ENCODE peak calls at places on chromosomes 6 and 20, in nine cellular contexts. One of them, this sample, is unnamed.
A peak's percentile ranks its signal among the peaks of the same experiment; 100 is the strongest.

GRCh38 chr20:43963872-43964791 is 49.5 kb downstream of the TOX2 start:
- DNase-seq in small intestine: no peak
- DNase-seq in psoas muscle: peak; percentile 69
- DNase-seq in GM23338: no peak
- DNase-seq in neural progenitor cell: no peak
- DNase-seq in uterus: no peak
- DNase-seq in SJSA1: no peak
- DNase-seq in GM12878: no peak
- DNase-seq in endodermal cell: peak; percentile 32
- DNase-seq in this sample: no peak

GRCh38 chr20:4814696-4815252 is 93.1 kb downstream of the PRND start:
- DNase-seq in small intestine: peak; percentile 46
- DNase-seq in psoas muscle: no peak
- DNase-seq in GM23338: no peak
- DNase-seq in neural progenitor cell: no peak
- DNase-seq in uterus: no peak
- DNase-seq in SJSA1: no peak
- DNase-seq in GM12878: peak; percentile 83
- DNase-seq in endodermal cell: no peak
- DNase-seq in this sample: peak; percentile 51

GRCh38 chr6:141403827-141404226 is 728.9 kb upstream of the GJE1 start:
- DNase-seq in small intestine: peak; percentile 35
- DNase-seq in psoas muscle: no peak
- DNase-seq in GM23338: no peak
- DNase-seq in neural progenitor cell: no peak
- DNase-seq in uterus: no peak
- DNase-seq in SJSA1: no peak
- DNase-seq in GM12878: no peak
- DNase-seq in endodermal cell: no peak
- DNase-seq in this sample: no peak

GRCh38 chr6:24547243-24547642 is 52.5 kb downstream of the ALDH5A1 start:
- DNase-seq in small intestine: no peak
- DNase-seq in psoas muscle: no peak
- DNase-seq in GM23338: peak; percentile 75
- DNase-seq in neural progenitor cell: peak; percentile 67
- DNase-seq in uterus: no peak
- DNase-seq in SJSA1: no peak
- DNase-seq in GM12878: no peak
- DNase-seq in endodermal cell: peak; percentile 88
- DNase-seq in this sample: no peak

GRCh38 chr20:49674383-49675352 is 39.0 kb downstream of the B4GALT5 start:
- DNase-seq in small intestine: peak; percentile 98
- DNase-seq in psoas muscle: no peak
- DNase-seq in GM23338: no peak
- DNase-seq in neural progenitor cell: no peak
- DNase-seq in uterus: no peak
- DNase-seq in SJSA1: peak; percentile 34
- DNase-seq in GM12878: no peak
- DNase-seq in endodermal cell: no peak
- DNase-seq in this sample: no peak

GRCh38 chr6:139129284-139129683 is 5.6 kb upstream of the HECA start:
- DNase-seq in small intestine: no peak
- DNase-seq in psoas muscle: no peak
- DNase-seq in GM23338: no peak
- DNase-seq in neural progenitor cell: no peak
- DNase-seq in uterus: no peak
- DNase-seq in SJSA1: peak; percentile 38
- DNase-seq in GM12878: no peak
- DNase-seq in endodermal cell: peak; percentile 50
- DNase-seq in this sample: no peak

GRCh38 chr6:73435236-73435635 is 16.9 kb downstream of the CGAS start:
- DNase-seq in small intestine: no peak
- DNase-seq in psoas muscle: no peak
- DNase-seq in GM23338: no peak
- DNase-seq in neural progenitor cell: no peak
- DNase-seq in uterus: no peak
- DNase-seq in SJSA1: no peak
- DNase-seq in GM12878: no peak
- DNase-seq in endodermal cell: no peak
- DNase-seq in this sample: no peak

GRCh38 chr20:48730977-48731376 is 96.8 kb downstream of the PREX1 start:
- DNase-seq in small intestine: no peak
- DNase-seq in psoas muscle: no peak
- DNase-seq in GM23338: no peak
- DNase-seq in neural progenitor cell: no peak
- DNase-seq in uterus: no peak
- DNase-seq in SJSA1: no peak
- DNase-seq in GM12878: no peak
- DNase-seq in endodermal cell: no peak
- DNase-seq in this sample: no peak

GRCh38 chr6:155200012-155200411 is 63.8 kb upstream of the CLDN20 start:
- DNase-seq in small intestine: no peak
- DNase-seq in psoas muscle: no peak
- DNase-seq in GM23338: no peak
- DNase-seq in neural progenitor cell: no peak
- DNase-seq in uterus: no peak
- DNase-seq in SJSA1: no peak
- DNase-seq in GM12878: no peak
- DNase-seq in endodermal cell: no peak
- DNase-seq in this sample: no peak

GRCh38 chr20:41617059-41617921 is 887 bp downstream of the CHD6 start:
- DNase-seq in small intestine: peak; percentile 15
- DNase-seq in psoas muscle: peak; percentile 70
- DNase-seq in GM23338: peak; percentile 55
- DNase-seq in neural progenitor cell: peak; percentile 69
- DNase-seq in uterus: peak; percentile 30
- DNase-seq in SJSA1: peak; percentile 43
- DNase-seq in GM12878: no peak
- DNase-seq in endodermal cell: peak; percentile 69
- DNase-seq in this sample: no peak

GRCh38 chr20:36098364-36098763 is 56.2 kb upstream of the EPB41L1 start:
- DNase-seq in small intestine: no peak
- DNase-seq in psoas muscle: no peak
- DNase-seq in GM23338: no peak
- DNase-seq in neural progenitor cell: no peak
- DNase-seq in uterus: no peak
- DNase-seq in SJSA1: no peak
- DNase-seq in GM12878: peak; percentile 67
- DNase-seq in endodermal cell: no peak
- DNase-seq in this sample: no peak

GRCh38 chr6:88380083-88380482 is 213.9 kb upstream of the CNR1 start:
- DNase-seq in small intestine: no peak
- DNase-seq in psoas muscle: peak; percentile 61
- DNase-seq in GM23338: no peak
- DNase-seq in neural progenitor cell: no peak
- DNase-seq in uterus: peak; percentile 46
- DNase-seq in SJSA1: peak; percentile 84
- DNase-seq in GM12878: no peak
- DNase-seq in endodermal cell: no peak
- DNase-seq in this sample: no peak

GRCh38 chr20:32623667-32624157 is 38.6 kb upstream of the NOL4L start:
- DNase-seq in small intestine: no peak
- DNase-seq in psoas muscle: no peak
- DNase-seq in GM23338: peak; percentile 82
- DNase-seq in neural progenitor cell: no peak
- DNase-seq in uterus: no peak
- DNase-seq in SJSA1: no peak
- DNase-seq in GM12878: no peak
- DNase-seq in endodermal cell: peak; percentile 81
- DNase-seq in this sample: no peak

GRCh38 chr20:35870541-35871307 is 83.6 kb downstream of the SCAND1 start:
- DNase-seq in small intestine: no peak
- DNase-seq in psoas muscle: no peak
- DNase-seq in GM23338: no peak
- DNase-seq in neural progenitor cell: no peak
- DNase-seq in uterus: no peak
- DNase-seq in SJSA1: no peak
- DNase-seq in GM12878: no peak
- DNase-seq in endodermal cell: no peak
- DNase-seq in this sample: no peak

GRCh38 chr6:170051229-170052172 is 239.4 kb downstream of the DLL1 start:
- DNase-seq in small intestine: no peak
- DNase-seq in psoas muscle: peak; percentile 48
- DNase-seq in GM23338: no peak
- DNase-seq in neural progenitor cell: no peak
- DNase-seq in uterus: peak; percentile 14
- DNase-seq in SJSA1: no peak
- DNase-seq in GM12878: no peak
- DNase-seq in endodermal cell: no peak
- DNase-seq in this sample: no peak

GRCh38 chr20:61192254-61192950 is 59.7 kb upstream of the CDH4 start:
- DNase-seq in small intestine: no peak
- DNase-seq in psoas muscle: no peak
- DNase-seq in GM23338: no peak
- DNase-seq in neural progenitor cell: no peak
- DNase-seq in uterus: no peak
- DNase-seq in SJSA1: no peak
- DNase-seq in GM12878: no peak
- DNase-seq in endodermal cell: no peak
- DNase-seq in this sample: no peak
- H3K27ac ChIP-seq in small intestine: no peak overlapping the region
- H3K27ac ChIP-seq in psoas muscle: no peak overlapping the region
- H3K27ac ChIP-seq in GM23338: peak overlapping the region; percentile 39
- H3K27ac ChIP-seq in neural progenitor cell: no peak overlapping the region
- H3K27ac ChIP-seq in uterus: no peak overlapping the region
- H3K27ac ChIP-seq in SJSA1: no peak overlapping the region
- H3K27ac ChIP-seq in GM12878: no peak overlapping the region
- H3K27ac ChIP-seq in endodermal cell: no peak overlapping the region
- H3K27ac ChIP-seq in this sample: no peak overlapping the region

GRCh38 chr20:63955846-63956663 is at the start of gene UCKL1:
- DNase-seq in small intestine: peak; percentile 87
- DNase-seq in psoas muscle: peak; percentile 97
- DNase-seq in GM23338: peak; percentile 94
- DNase-seq in neural progenitor cell: peak; percentile 98
- DNase-seq in uterus: peak; percentile 90
- DNase-seq in SJSA1: peak; percentile 86
- DNase-seq in GM12878: no peak
- DNase-seq in endodermal cell: peak; percentile 91
- DNase-seq in this sample: peak; percentile 68
- H3K4me1 ChIP-seq in small intestine: peaks cover 13% of the 10 kb centered on the region
- H3K4me1 ChIP-seq in psoas muscle: peaks cover 51% of the 10 kb centered on the region
- H3K4me1 ChIP-seq in GM23338: peaks cover 18% of the 10 kb centered on the region
- H3K4me1 ChIP-seq in neural progenitor cell: peaks cover 24% of the 10 kb centered on the region
- H3K4me1 ChIP-seq in uterus: peaks cover 9% of the 10 kb centered on the region
- H3K4me1 ChIP-seq in SJSA1: peaks cover 24% of the 10 kb centered on the region
- H3K4me1 ChIP-seq in GM12878: peaks cover 10% of the 10 kb centered on the region
- H3K4me1 ChIP-seq in endodermal cell: peaks cover 18% of the 10 kb centered on the region
- H3K4me1 ChIP-seq in this sample: peaks cover 72% of the 10 kb centered on the region

DNA sequence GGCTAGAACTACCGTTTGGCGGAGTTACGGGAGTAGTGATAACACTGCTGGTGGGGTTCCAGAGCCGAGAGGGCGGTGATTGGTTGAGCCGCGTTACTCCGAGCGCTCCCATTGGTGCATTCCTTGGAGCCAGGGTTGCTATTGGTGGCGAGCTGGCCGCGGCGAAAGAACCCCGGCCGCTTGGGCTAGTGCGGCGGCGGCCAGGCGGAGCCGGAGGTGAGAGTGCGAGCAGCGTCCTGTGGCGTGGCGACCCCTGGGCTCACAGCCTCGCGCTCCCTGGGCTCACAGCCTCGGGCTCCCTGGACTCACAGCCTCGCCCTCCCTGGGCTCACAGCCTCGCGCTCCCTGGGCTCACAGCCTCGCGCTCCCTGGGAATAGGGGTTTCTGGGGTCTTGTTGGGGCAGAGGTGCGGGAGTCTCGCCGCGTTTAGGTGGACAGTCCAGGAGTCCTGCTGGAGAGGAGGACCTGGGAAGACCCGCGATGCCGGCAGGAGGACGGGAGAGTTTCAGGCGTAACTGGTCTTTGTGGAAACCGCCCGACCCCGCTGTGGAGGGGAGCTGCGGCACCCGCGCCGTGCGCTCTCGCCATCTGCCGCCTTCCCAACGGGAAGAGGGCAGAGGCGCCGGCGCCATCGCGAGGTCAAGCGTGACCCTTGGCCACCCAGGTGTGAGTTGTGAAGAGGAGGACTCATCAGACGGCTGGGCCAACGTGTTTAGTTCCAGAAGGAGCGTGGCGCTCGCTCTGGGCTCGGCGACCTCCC is 12.2 kb downstream of the PRDM13 start:
- DNase-seq in small intestine: no peak
- DNase-seq in psoas muscle: peak; percentile 38
- DNase-seq in GM23338: peak; percentile 93
- DNase-seq in neural progenitor cell: peak; percentile 70
- DNase-seq in uterus: no peak
- DNase-seq in SJSA1: no peak
- DNase-seq in GM12878: no peak
- DNase-seq in endodermal cell: peak; percentile 88
- DNase-seq in this sample: no peak
- H3K4me3 ChIP-seq in small intestine: no peak overlapping the region
- H3K4me3 ChIP-seq in psoas muscle: no peak overlapping the region
- H3K4me3 ChIP-seq in GM23338: peak overlapping the region; percentile 59
- H3K4me3 ChIP-seq in neural progenitor cell: peak overlapping the region; percentile 23
- H3K4me3 ChIP-seq in uterus: no peak overlapping the region
- H3K4me3 ChIP-seq in SJSA1: no peak overlapping the region
- H3K4me3 ChIP-seq in GM12878: no peak overlapping the region
- H3K4me3 ChIP-seq in endodermal cell: peak overlapping the region; percentile 38
- H3K4me3 ChIP-seq in this sample: no peak overlapping the region

GRCh38 chr6:43383021-43383667 is 13.7 kb upstream of the ZNF318 start:
- DNase-seq in small intestine: no peak
- DNase-seq in psoas muscle: no peak
- DNase-seq in GM23338: no peak
- DNase-seq in neural progenitor cell: no peak
- DNase-seq in uterus: no peak
- DNase-seq in SJSA1: no peak
- DNase-seq in GM12878: no peak
- DNase-seq in endodermal cell: no peak
- DNase-seq in this sample: no peak
- H3K27ac ChIP-seq in small intestine: no peak overlapping the region
- H3K27ac ChIP-seq in psoas muscle: no peak overlapping the region
- H3K27ac ChIP-seq in GM23338: no peak overlapping the region
- H3K27ac ChIP-seq in neural progenitor cell: no peak overlapping the region
- H3K27ac ChIP-seq in uterus: no peak overlapping the region
- H3K27ac ChIP-seq in SJSA1: no peak overlapping the region
- H3K27ac ChIP-seq in GM12878: peak overlapping the region; percentile 92
- H3K27ac ChIP-seq in endodermal cell: no peak overlapping the region
- H3K27ac ChIP-seq in this sample: no peak overlapping the region

This sample was measured in esophagus squamous epithelium.